ENCODE peak calls at places on chromosomes 11 and 22, in ten cellular contexts. W is progenitor cell of endocrine pancreas; O is psoas muscle; U is fibroblast of lung; C is posterior cingulate gyrus; I is cardiac muscle cell; E is activated gamma-delta T cell treated with anti-CD3 and anti-CD28 coated beads, Interleukin-2, amount 50 U/mL, for 16 hours; Y is activated CD4-positive, alpha-beta T cell treated with anti-CD3 and anti-CD28 coated beads, Interleukin-2, amount 50 U/mL, for 24 hours; T is lower lobe of right lung; P is cerebellar nuclear complex. A is an unnamed sample.

GRCh38 chr11:100396281-100396680 is 290.8 kb upstream of the ARHGAP42 start:
- DNase-seq in P (no peak), O (no peak), I (no peak), U (no peak), E (no peak), Y (no peak), C (no peak), W (no peak), T (no peak), A (no peak)

GRCh38 chr11:22037505-22037904 is 155.4 kb upstream of the ANO5 start:
- DNase-seq in Y (no peak), T (no peak), C (no peak), U (no peak), O (no peak), I (no peak), W (no peak), P (no peak), E (no peak), A (peak; percentile 42)

GRCh38 chr22:31870890-31871289 is 73.4 kb upstream of the YWHAH start:
- DNase-seq in I (no peak), T (no peak), W (no peak), E (no peak), O (no peak), Y (no peak), U (peak; percentile 59), C (peak; percentile 41), P (no peak), A (no peak)

GRCh38 chr11:80727315-80727714 is 1286.5 kb upstream of the TENM4 start:
- DNase-seq in U (peak; percentile 45), P (no peak), W (no peak), Y (no peak), C (no peak), T (no peak), I (peak; percentile 33), E (no peak), O (no peak), A (no peak)

GRCh38 chr11:134126197-134126822 is 57.4 kb downstream of the JAM3 start:
- DNase-seq in U (peak; percentile 92), P (no peak), T (no peak), I (no peak), W (no peak), C (peak; percentile 60), Y (no peak), O (no peak), E (no peak), A (no peak)

GRCh38 chr11:78256962-78257361 is 68.2 kb downstream of the USP35 start:
- DNase-seq in I (no peak), E (no peak), Y (no peak), T (peak; percentile 80), U (peak; percentile 89), O (peak; percentile 79), C (no peak), P (no peak), W (no peak), A (peak; percentile 82)

GRCh38 chr11:132782102-132782501 is 750.2 kb downstream of the OPCML start:
- DNase-seq in U (no peak), O (no peak), T (no peak), E (no peak), Y (no peak), P (peak; percentile 32), I (no peak), W (no peak), C (no peak), A (no peak)

GRCh38 chr11:36018967-36019596 is 75.2 kb downstream of the LDLRAD3 start:
- DNase-seq in E (no peak), O (no peak), P (peak; percentile 38), U (no peak), T (no peak), W (no peak), I (no peak), Y (no peak), C (no peak), A (no peak)

GRCh38 chr11:61912530-61912898 is 4.9 kb downstream of the RAB3IL1 start:
- DNase-seq in T (peak; percentile 69), U (no peak), C (peak; percentile 25), I (no peak), Y (no peak), W (no peak), O (no peak), E (no peak), P (no peak), A (peak; percentile 69)

GRCh38 chr11:120539681-120540369 is 28.3 kb downstream of the GRIK4 start:
- DNase-seq in T (no peak), E (no peak), I (no peak), W (no peak), C (no peak), O (no peak), Y (no peak), U (peak; percentile 28), P (no peak), A (no peak)

GRCh38 chr11:128920651-128921050 is 22.0 kb downstream of the TP53AIP1 start:
- DNase-seq in T (no peak), C (no peak), O (no peak), E (no peak), I (no peak), P (no peak), U (no peak), Y (no peak), W (no peak), A (no peak)

GRCh38 chr11:75325713-75326438 is 25.6 kb downstream of the ARRB1 start:
- DNase-seq in W (no peak), C (peak; percentile 66), E (peak; percentile 17), I (no peak), O (peak; percentile 73), T (peak; percentile 62), P (no peak), U (peak; percentile 93), Y (peak; percentile 57), A (peak; percentile 73)